ENCODE peak calls at places on chromosomes 1 and 21, in nine cellular contexts. One of them, this sample, is unnamed. For H3K4me1, the result is how much of the 10 kb centered on the place peaks cover.

GRCh38 chr1:56821462-56821797 is 2.2 kb upstream of the FYB2 start:
- DNase-seq in PC-9: no peak
- DNase-seq in stomach: no peak
- DNase-seq in pancreas: no peak
- DNase-seq in H9: no peak
- DNase-seq in iPS DF 6.9: no peak
- DNase-seq in GM23248: peak
- DNase-seq in IMR-90: peak
- DNase-seq in GM23338: no peak
- DNase-seq in this sample: no peak

GRCh38 chr1:154014154-154014910 is 23.8 kb downstream of the RPS27 start:
- DNase-seq in GM23338: no peak
- DNase-seq in GM23248: peak
- DNase-seq in H9: no peak
- DNase-seq in pancreas: no peak
- DNase-seq in IMR-90: peak
- DNase-seq in stomach: no peak
- DNase-seq in PC-9: no peak
- DNase-seq in iPS DF 6.9: no peak
- DNase-seq in this sample: no peak

GRCh38 chr1:54965624-54966340 is 14.6 kb upstream of the TMEM61 start:
- DNase-seq in iPS DF 6.9: no peak
- DNase-seq in GM23338: no peak
- DNase-seq in GM23248: peak
- DNase-seq in pancreas: no peak
- DNase-seq in IMR-90: peak
- DNase-seq in H9: no peak
- DNase-seq in stomach: peak
- DNase-seq in PC-9: peak
- DNase-seq in this sample: no peak

GRCh38 chr1:167455786-167456446 is 62.4 kb downstream of the CD247 start:
- DNase-seq in stomach: peak
- DNase-seq in GM23338: peak
- DNase-seq in PC-9: no peak
- DNase-seq in H9: peak
- DNase-seq in IMR-90: no peak
- DNase-seq in GM23248: peak
- DNase-seq in iPS DF 6.9: no peak
- DNase-seq in pancreas: peak
- DNase-seq in this sample: no peak

GRCh38 chr1:38724160-38725131 is 135.1 kb downstream of the RRAGC start:
- DNase-seq in GM23338: no peak
- DNase-seq in PC-9: no peak
- DNase-seq in pancreas: no peak
- DNase-seq in IMR-90: no peak
- DNase-seq in iPS DF 6.9: no peak
- DNase-seq in GM23248: no peak
- DNase-seq in stomach: peak
- DNase-seq in H9: no peak
- DNase-seq in this sample: no peak

GRCh38 chr1:234977891-234978396 is 150.7 kb downstream of the TOMM20 start:
- DNase-seq in IMR-90: no peak
- DNase-seq in PC-9: peak
- DNase-seq in H9: no peak
- DNase-seq in iPS DF 6.9: no peak
- DNase-seq in GM23248: no peak
- DNase-seq in pancreas: no peak
- DNase-seq in stomach: peak
- DNase-seq in GM23338: no peak
- DNase-seq in this sample: no peak

GRCh38 chr1:19179597-19180271 is 30.3 kb downstream of the UBR4 start:
- DNase-seq in stomach: no peak
- DNase-seq in GM23338: peak
- DNase-seq in iPS DF 6.9: no peak
- DNase-seq in pancreas: no peak
- DNase-seq in GM23248: peak
- DNase-seq in H9: no peak
- DNase-seq in IMR-90: peak
- DNase-seq in PC-9: no peak
- DNase-seq in this sample: no peak

GRCh38 chr1:88943221-88943620 is 49.2 kb downstream of the KYAT3 start:
- DNase-seq in iPS DF 6.9: no peak
- DNase-seq in H9: no peak
- DNase-seq in GM23248: no peak
- DNase-seq in stomach: no peak
- DNase-seq in PC-9: no peak
- DNase-seq in GM23338: no peak
- DNase-seq in pancreas: no peak
- DNase-seq in IMR-90: peak
- DNase-seq in this sample: no peak

GRCh38 chr1:211825990-211826389 is 4.6 kb downstream of the LPGAT1 start:
- DNase-seq in IMR-90: peak
- DNase-seq in PC-9: no peak
- DNase-seq in H9: no peak
- DNase-seq in stomach: no peak
- DNase-seq in pancreas: no peak
- DNase-seq in GM23248: peak
- DNase-seq in iPS DF 6.9: no peak
- DNase-seq in GM23338: no peak
- DNase-seq in this sample: no peak

GRCh38 chr1:161718559-161719324 is 2.6 kb upstream of the FCRLB start:
- DNase-seq in PC-9: no peak
- DNase-seq in iPS DF 6.9: no peak
- DNase-seq in IMR-90: no peak
- DNase-seq in pancreas: no peak
- DNase-seq in GM23338: no peak
- DNase-seq in stomach: no peak
- DNase-seq in GM23248: no peak
- DNase-seq in H9: no peak
- DNase-seq in this sample: no peak

GRCh38 chr1:212506666-212507065 is 73.9 kb downstream of the NENF start:
- DNase-seq in IMR-90: no peak
- DNase-seq in H9: no peak
- DNase-seq in pancreas: no peak
- DNase-seq in stomach: no peak
- DNase-seq in iPS DF 6.9: no peak
- DNase-seq in GM23248: no peak
- DNase-seq in GM23338: peak
- DNase-seq in PC-9: no peak
- DNase-seq in this sample: no peak

GRCh38 chr1:4654764-4655673 is 610 bp downstream of the AJAP1 start:
- DNase-seq in GM23248: peak
- DNase-seq in GM23338: no peak
- DNase-seq in stomach: no peak
- DNase-seq in H9: no peak
- DNase-seq in pancreas: no peak
- DNase-seq in IMR-90: no peak
- DNase-seq in iPS DF 6.9: no peak
- DNase-seq in PC-9: no peak
- DNase-seq in this sample: no peak

GRCh38 chr1:87899746-87900145 is 571.1 kb downstream of the LMO4 start:
- DNase-seq in PC-9: no peak
- DNase-seq in iPS DF 6.9: no peak
- DNase-seq in GM23248: no peak
- DNase-seq in stomach: no peak
- DNase-seq in H9: no peak
- DNase-seq in pancreas: no peak
- DNase-seq in IMR-90: no peak
- DNase-seq in GM23338: no peak
- DNase-seq in this sample: no peak

GRCh38 chr1:35883681-35884155 is 709 bp downstream of the AGO1 start:
- DNase-seq in pancreas: peak
- DNase-seq in H9: peak
- DNase-seq in GM23248: peak
- DNase-seq in PC-9: no peak
- DNase-seq in stomach: peak
- DNase-seq in iPS DF 6.9: no peak
- DNase-seq in IMR-90: peak
- DNase-seq in GM23338: peak
- DNase-seq in this sample: peak

GRCh38 chr1:41529621-41530395 is 45.3 kb upstream of the EDN2 start:
- DNase-seq in PC-9: no peak
- DNase-seq in IMR-90: no peak
- DNase-seq in H9: no peak
- DNase-seq in GM23248: no peak
- DNase-seq in GM23338: no peak
- DNase-seq in stomach: no peak
- DNase-seq in iPS DF 6.9: no peak
- DNase-seq in pancreas: no peak
- DNase-seq in this sample: peak

GRCh38 chr1:205232122-205232820 is 4.5 kb downstream of the TMCC2 start:
- DNase-seq in GM23338: no peak
- DNase-seq in stomach: peak
- DNase-seq in GM23248: no peak
- DNase-seq in iPS DF 6.9: no peak
- DNase-seq in IMR-90: no peak
- DNase-seq in pancreas: no peak
- DNase-seq in H9: no peak
- DNase-seq in PC-9: no peak
- DNase-seq in this sample: no peak

GRCh38 chr1:2229921-2230700 is 2.0 kb downstream of the SKI start:
- DNase-seq in pancreas: no peak
- DNase-seq in GM23248: peak
- DNase-seq in PC-9: no peak
- DNase-seq in iPS DF 6.9: no peak
- DNase-seq in IMR-90: peak
- DNase-seq in H9: no peak
- DNase-seq in stomach: no peak
- DNase-seq in GM23338: peak
- DNase-seq in this sample: peak

GRCh38 chr1:109499661-109500536 is 6.0 kb downstream of the CYB561D1 start:
- DNase-seq in GM23338: peak
- DNase-seq in stomach: peak
- DNase-seq in iPS DF 6.9: no peak
- DNase-seq in GM23248: peak
- DNase-seq in IMR-90: peak
- DNase-seq in pancreas: no peak
- DNase-seq in PC-9: peak
- DNase-seq in H9: peak
- DNase-seq in this sample: no peak

DNA sequence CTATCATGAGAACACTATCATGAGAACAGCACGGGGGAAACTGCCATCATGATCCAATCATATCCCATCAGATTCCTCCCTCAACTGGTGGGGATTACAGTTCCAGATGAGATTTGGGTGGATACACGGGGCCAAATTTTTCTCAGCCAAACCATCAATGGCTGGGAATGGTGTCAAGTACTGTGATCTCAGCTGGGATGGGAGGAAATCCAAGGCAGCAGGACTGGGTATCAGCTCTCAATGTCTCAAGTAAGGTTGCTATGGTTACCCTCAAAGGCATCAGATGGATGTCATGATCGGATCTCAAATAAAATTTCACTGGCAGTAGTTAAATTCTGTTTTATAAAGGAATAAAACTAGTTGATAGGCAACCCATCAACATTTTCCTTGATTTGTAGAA is 399.0 kb downstream of the KCNT2 start:
- DNase-seq in H9: no peak
- DNase-seq in stomach: no peak
- DNase-seq in GM23248: peak
- DNase-seq in iPS DF 6.9: no peak
- DNase-seq in IMR-90: no peak
- DNase-seq in GM23338: no peak
- DNase-seq in pancreas: no peak
- DNase-seq in PC-9: no peak
- DNase-seq in this sample: no peak
- H3K27ac ChIP-seq in H9: no peak
- H3K27ac ChIP-seq in stomach: no peak
- H3K27ac ChIP-seq in GM23248: no peak
- H3K27ac ChIP-seq in iPS DF 6.9: no peak
- H3K27ac ChIP-seq in IMR-90: peak
- H3K27ac ChIP-seq in GM23338: no peak
- H3K27ac ChIP-seq in pancreas: no peak
- H3K27ac ChIP-seq in PC-9: no peak
- H3K27ac ChIP-seq in this sample: no peak

DNA sequence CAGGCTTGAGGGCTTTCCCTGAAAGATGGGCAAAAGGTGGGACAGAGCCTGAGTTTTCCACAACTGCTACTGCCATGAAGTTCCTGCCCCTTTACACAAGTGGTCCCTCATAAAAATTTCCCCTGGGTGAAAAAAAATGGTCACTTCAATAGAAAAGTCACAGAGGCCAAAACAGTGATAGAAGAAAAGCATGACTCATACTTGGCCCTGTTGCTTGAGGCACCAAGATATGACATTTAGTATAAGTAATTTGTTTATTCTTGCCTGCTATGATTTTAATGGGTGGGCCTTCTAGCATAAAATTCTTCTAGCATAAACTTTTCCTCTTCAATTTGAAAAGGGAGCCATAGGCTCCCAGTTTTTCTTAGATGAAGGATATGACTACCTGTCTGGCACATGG is 280.2 kb downstream of the DPYD start:
- DNase-seq in pancreas: no peak
- DNase-seq in GM23338: no peak
- DNase-seq in iPS DF 6.9: no peak
- DNase-seq in GM23248: peak
- DNase-seq in IMR-90: peak
- DNase-seq in stomach: no peak
- DNase-seq in PC-9: no peak
- DNase-seq in H9: no peak
- DNase-seq in this sample: no peak
- H3K4me1 ChIP-seq in pancreas: under half
- H3K4me1 ChIP-seq in GM23338: under half
- H3K4me1 ChIP-seq in iPS DF 6.9: under half
- H3K4me1 ChIP-seq in GM23248: under half
- H3K4me1 ChIP-seq in IMR-90: under half
- H3K4me1 ChIP-seq in stomach: under half
- H3K4me1 ChIP-seq in PC-9: under half
- H3K4me1 ChIP-seq in H9: under half
- H3K4me1 ChIP-seq in this sample: under half

GRCh38 chr1:228852015-228852414 is 116.7 kb downstream of the RHOU start:
- DNase-seq in GM23248: no peak
- DNase-seq in pancreas: no peak
- DNase-seq in iPS DF 6.9: no peak
- DNase-seq in IMR-90: no peak
- DNase-seq in PC-9: no peak
- DNase-seq in stomach: no peak
- DNase-seq in H9: peak
- DNase-seq in GM23338: no peak
- DNase-seq in this sample: no peak
- H3K27ac ChIP-seq in GM23248: no peak
- H3K27ac ChIP-seq in pancreas: no peak
- H3K27ac ChIP-seq in iPS DF 6.9: no peak
- H3K27ac ChIP-seq in IMR-90: no peak
- H3K27ac ChIP-seq in PC-9: no peak
- H3K27ac ChIP-seq in stomach: no peak
- H3K27ac ChIP-seq in H9: no peak
- H3K27ac ChIP-seq in GM23338: no peak
- H3K27ac ChIP-seq in this sample: no peak

DNA sequence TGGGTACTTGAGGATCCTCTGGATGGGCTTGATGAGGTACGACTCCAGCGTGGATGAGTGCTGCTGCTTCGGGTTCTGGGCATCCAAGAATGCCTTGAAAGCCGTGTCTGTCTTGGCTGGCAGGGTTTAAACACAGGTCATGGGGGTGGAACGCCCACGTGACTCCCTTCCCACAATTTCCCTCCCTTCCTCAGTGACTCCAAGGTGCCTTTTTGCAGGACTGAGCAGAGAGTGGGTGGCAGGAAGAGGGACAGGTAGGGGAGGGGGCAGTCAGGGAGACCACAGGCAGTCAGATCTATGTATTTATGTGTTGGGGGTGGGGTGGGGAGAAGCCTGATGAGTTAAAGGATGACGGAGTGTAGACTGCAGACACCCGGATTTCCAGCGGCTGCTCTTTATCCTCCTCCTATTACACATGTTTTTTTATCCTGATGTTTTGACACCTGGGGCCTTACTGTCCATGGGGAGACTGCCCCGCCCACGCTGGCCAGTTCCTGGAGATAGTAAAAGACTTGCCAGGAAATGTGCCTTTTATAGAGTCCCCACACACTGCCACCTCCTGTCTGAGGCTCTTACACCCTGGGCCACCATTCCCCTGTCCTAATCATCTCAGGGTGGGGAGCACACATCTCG is 103.2 kb upstream of the KRTAP19-8 start:
- DNase-seq in H9: no peak
- DNase-seq in iPS DF 6.9: no peak
- DNase-seq in IMR-90: no peak
- DNase-seq in pancreas: no peak
- DNase-seq in stomach: no peak
- DNase-seq in GM23248: no peak
- DNase-seq in PC-9: no peak
- DNase-seq in GM23338: no peak
- DNase-seq in this sample: no peak
- H3K4me1 ChIP-seq in H9: under half
- H3K4me1 ChIP-seq in iPS DF 6.9: under half
- H3K4me1 ChIP-seq in IMR-90: under half
- H3K4me1 ChIP-seq in pancreas: under half
- H3K4me1 ChIP-seq in stomach: under half
- H3K4me1 ChIP-seq in GM23248: under half
- H3K4me1 ChIP-seq in PC-9: under half
- H3K4me1 ChIP-seq in GM23338: under half
- H3K4me1 ChIP-seq in this sample: under half